ENCODE peak calls at places on chromosomes 7 and 10, in six cellular contexts. J is SK-N-SH, I is GM12878, O is K562, H is HCT116, F is HepG2. E is an unnamed sample.
A peak's percentile ranks its signal among the peaks of the same experiment; 100 is the strongest.

GRCh38 chr10:52213511-52213831 is 100.6 kb upstream of the DKK1 start:
- DNase-seq in J (no peak), I (no peak), O (no peak), H (no peak), F (peak; percentile 47), E (peak; percentile 71)

GRCh38 chr10:119772347-119772746 is 46.5 kb downstream of the INPP5F start:
- DNase-seq in J (no peak), I (no peak), O (no peak), H (no peak), F (no peak), E (no peak)

GRCh38 chr7:96319444-96319843 is 2.5 kb downstream of the SLC25A13 start:
- DNase-seq in J (no peak), I (no peak), O (no peak), H (no peak), F (no peak), E (no peak)

GRCh38 chr10:122553341-122553740 is 7.2 kb upstream of the DMBT1 start:
- DNase-seq in J (no peak), I (no peak), O (no peak), H (no peak), F (no peak), E (no peak)

GRCh38 chr10:46255696-46256355 is 31.0 kb upstream of the ANTXRL start:
- DNase-seq in J (peak; percentile 95), I (no peak), O (peak; percentile 70), H (peak; percentile 54), F (peak; percentile 43), E (peak; percentile 82)

GRCh38 chr10:43262043-43262901 is 4.6 kb downstream of the RASGEF1A start:
- DNase-seq in J (peak; percentile 56), I (no peak), O (no peak), H (no peak), F (no peak), E (peak; percentile 76)

GRCh38 chr7:159117366-159118219 is 27.1 kb downstream of the VIPR2 start:
- DNase-seq in J (no peak), I (no peak), O (no peak), H (no peak), F (no peak), E (no peak)

GRCh38 chr7:84801396-84801795 is 385.5 kb downstream of the SEMA3D start:
- DNase-seq in J (no peak), I (no peak), O (no peak), H (no peak), F (no peak), E (no peak)

GRCh38 chr10:85557077-85557476 is 809.5 kb downstream of the GRID1 start:
- DNase-seq in J (no peak), I (no peak), O (no peak), H (no peak), F (no peak), E (no peak)

GRCh38 chr10:88848499-88848898 is 3.1 kb downstream of the ANKRD22 start:
- DNase-seq in J (no peak), I (no peak), O (no peak), H (peak; percentile 18), F (no peak), E (no peak)
- H2AFZ ChIP-seq in J (peak overlapping the region; percentile 48), I (peak overlapping the region; percentile 35), O (no peak overlapping the region), H (peak overlapping the region; percentile 44), F (no peak overlapping the region), E (no peak overlapping the region)

GRCh38 chr10:80526218-80526617 is 11.5 kb upstream of the SH2D4B start:
- DNase-seq in J (no peak), I (no peak), O (no peak), H (no peak), F (no peak), E (no peak)
- TF ChIP-seq REST in J (no peak), I (no peak), O (no peak), H (no peak), F (no peak), E (no peak)

DNA sequence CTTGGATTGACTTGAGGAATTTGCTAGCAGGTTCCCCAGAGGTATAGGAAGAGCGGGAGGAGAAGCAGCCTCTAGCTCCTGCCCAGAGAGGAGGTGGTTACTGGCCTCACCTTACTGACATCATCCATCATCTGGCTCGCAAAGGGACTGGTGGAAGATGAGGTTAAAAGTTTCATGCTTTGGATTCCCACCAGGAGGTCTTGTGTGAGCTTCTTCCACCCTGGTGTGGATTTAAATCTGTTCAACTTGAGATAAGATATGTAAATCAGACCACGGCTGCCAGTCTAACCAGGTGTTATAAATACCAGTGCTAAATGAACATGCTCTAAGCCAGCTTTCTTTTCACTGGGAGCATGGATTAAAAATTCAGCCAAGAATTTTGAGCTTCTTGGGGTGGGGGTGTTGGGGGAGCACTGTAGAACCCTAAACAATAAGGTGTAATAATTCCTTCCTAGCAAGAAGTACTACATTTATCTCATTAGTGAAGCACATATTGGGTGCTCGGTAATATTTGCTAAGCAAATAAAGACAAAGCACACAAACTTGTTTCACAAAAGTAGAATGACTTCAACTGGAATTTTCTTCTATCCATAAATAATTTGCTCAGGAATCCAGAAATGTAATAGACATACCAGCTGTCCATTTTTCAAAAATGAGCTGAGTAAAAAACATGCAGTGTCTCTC is 7.8 kb downstream of the PROSER2 start:
- DNase-seq in J (no peak), I (no peak), O (no peak), H (no peak), F (no peak), E (no peak)
- H2AFZ ChIP-seq in J (no peak overlapping the region), I (no peak overlapping the region), O (no peak overlapping the region), H (no peak overlapping the region), F (no peak overlapping the region), E (no peak overlapping the region)

GRCh38 chr7:346116-346898 is 56.3 kb downstream of the FOXL3 start:
- DNase-seq in J (no peak), I (no peak), O (no peak), H (no peak), F (no peak), E (no peak)

GRCh38 chr7:348962-349755 is 59.2 kb downstream of the FOXL3 start:
- DNase-seq in J (no peak), I (no peak), O (no peak), H (no peak), F (no peak), E (no peak)

GRCh38 chr7:347001-347590 is 57.1 kb downstream of the FOXL3 start:
- DNase-seq in J (no peak), I (no peak), O (no peak), H (no peak), F (no peak), E (no peak)

GRCh38 chr7:347644-348479 is 57.9 kb downstream of the FOXL3 start:
- DNase-seq in J (no peak), I (no peak), O (no peak), H (no peak), F (no peak), E (no peak)

GRCh38 chr7:348480-348844 is 58.5 kb downstream of the FOXL3 start:
- DNase-seq in J (no peak), I (no peak), O (no peak), H (no peak), F (no peak), E (no peak)
- TF ChIP-seq REST in J (no peak), I (no peak), O (no peak), H (no peak), F (no peak), E (no peak)

DNA sequence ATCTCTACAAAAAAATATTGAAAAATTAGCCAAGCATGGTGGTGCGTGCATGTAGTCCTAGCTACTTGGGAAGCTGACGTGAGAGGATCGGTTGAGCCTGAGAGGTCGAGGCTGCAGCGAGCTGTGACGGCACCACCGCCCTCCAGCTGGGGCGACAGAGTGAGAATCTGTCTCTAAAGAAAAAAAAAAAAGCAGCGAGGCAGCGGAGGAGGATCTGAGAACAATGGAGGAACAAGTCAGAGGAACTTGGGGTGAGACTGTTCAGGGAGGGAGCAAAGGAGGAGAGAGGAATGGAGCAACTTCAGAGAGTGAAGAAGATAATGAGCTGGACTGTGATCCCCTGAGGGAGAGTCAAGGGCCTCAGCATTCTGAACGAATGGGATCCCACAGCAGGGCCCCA is 85.4 kb downstream of the MKX start:
- DNase-seq in J (no peak), I (no peak), O (no peak), H (no peak), F (no peak), E (no peak)
- H2AFZ ChIP-seq in J (no peak overlapping the region), I (no peak overlapping the region), O (no peak overlapping the region), H (no peak overlapping the region), F (no peak overlapping the region), E (peak overlapping the region; percentile 50)

DNA sequence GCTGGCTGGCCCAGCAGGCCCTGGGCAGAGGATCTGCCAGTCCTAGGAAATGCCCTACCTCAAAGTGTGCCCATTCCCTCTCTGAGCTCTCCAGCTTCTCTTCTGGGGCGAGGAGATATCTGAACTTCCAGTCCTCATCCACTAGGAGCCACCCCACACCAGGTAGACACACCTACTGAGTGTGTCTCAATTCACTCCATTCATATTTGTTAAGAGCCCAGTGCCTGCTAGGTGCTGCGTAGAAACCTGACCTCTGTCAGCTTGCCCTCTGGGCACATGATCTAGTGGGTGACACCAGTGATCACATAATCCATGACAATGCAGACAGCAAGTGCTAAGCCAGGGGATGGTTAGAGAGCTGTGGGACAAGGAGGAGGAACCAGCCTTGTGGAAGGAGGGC is 81.5 kb downstream of the COL13A1 start:
- DNase-seq in J (no peak), I (no peak), O (peak; percentile 11), H (no peak), F (peak; percentile 47), E (peak; percentile 42)
- TF ChIP-seq REST in J (no peak), I (no peak), O (no peak), H (no peak), F (no peak), E (no peak)

E was measured in GM23338.